ENCODE peak calls at places on chromosomes 2 and 18, in nine cellular contexts. One of them, this sample, is unnamed.

GRCh38 chr2:7467782-7468447 is 550.7 kb downstream of the RNF144A start:
- DNase-seq in PC-9: no peak
- DNase-seq in neural progenitor cell: no peak
- DNase-seq in K562: no peak
- DNase-seq in fibroblast of lung: no peak
- DNase-seq in GM23338: no peak
- DNase-seq in GM23248: no peak
- DNase-seq in HCT116: no peak
- DNase-seq in PC-3: no peak
- DNase-seq in this sample: no peak

GRCh38 chr2:236843061-236843460 is 242.6 kb upstream of the COPS8 start:
- DNase-seq in PC-3: no peak
- DNase-seq in K562: no peak
- DNase-seq in GM23338: no peak
- DNase-seq in fibroblast of lung: no peak
- DNase-seq in GM23248: no peak
- DNase-seq in PC-9: no peak
- DNase-seq in neural progenitor cell: no peak
- DNase-seq in HCT116: no peak
- DNase-seq in this sample: no peak

GRCh38 chr2:19675856-19676460 is 225.8 kb downstream of the TTC32 start:
- DNase-seq in HCT116: no peak
- DNase-seq in GM23338: no peak
- DNase-seq in PC-9: peak; percentile 26
- DNase-seq in neural progenitor cell: no peak
- DNase-seq in fibroblast of lung: peak; percentile 50
- DNase-seq in GM23248: peak; percentile 95
- DNase-seq in K562: no peak
- DNase-seq in PC-3: peak; percentile 39
- DNase-seq in this sample: no peak

GRCh38 chr2:88949336-88949735 is 257.9 kb downstream of the RPIA start:
- DNase-seq in PC-9: no peak
- DNase-seq in PC-3: no peak
- DNase-seq in GM23248: no peak
- DNase-seq in fibroblast of lung: no peak
- DNase-seq in GM23338: no peak
- DNase-seq in neural progenitor cell: no peak
- DNase-seq in HCT116: no peak
- DNase-seq in K562: no peak
- DNase-seq in this sample: no peak

GRCh38 chr2:180442860-180443644 is 436.0 kb upstream of the CWC22 start:
- DNase-seq in neural progenitor cell: no peak
- DNase-seq in GM23338: no peak
- DNase-seq in HCT116: no peak
- DNase-seq in PC-9: no peak
- DNase-seq in GM23248: no peak
- DNase-seq in K562: no peak
- DNase-seq in fibroblast of lung: peak; percentile 1
- DNase-seq in PC-3: no peak
- DNase-seq in this sample: no peak

GRCh38 chr18:52813637-52814416 is 473.8 kb downstream of the DCC start:
- DNase-seq in HCT116: no peak
- DNase-seq in K562: no peak
- DNase-seq in GM23248: no peak
- DNase-seq in GM23338: no peak
- DNase-seq in PC-9: no peak
- DNase-seq in neural progenitor cell: no peak
- DNase-seq in fibroblast of lung: no peak
- DNase-seq in PC-3: no peak
- DNase-seq in this sample: no peak

GRCh38 chr2:75464348-75464946 is 96.3 kb downstream of the EVA1A start:
- DNase-seq in fibroblast of lung: peak; percentile 28
- DNase-seq in HCT116: peak; percentile 3
- DNase-seq in GM23248: peak; percentile 58
- DNase-seq in PC-9: no peak
- DNase-seq in PC-3: peak; percentile 60
- DNase-seq in neural progenitor cell: no peak
- DNase-seq in GM23338: no peak
- DNase-seq in K562: peak; percentile 1
- DNase-seq in this sample: no peak

GRCh38 chr18:29191263-29191662 is 1014.3 kb upstream of the CDH2 start:
- DNase-seq in HCT116: no peak
- DNase-seq in fibroblast of lung: peak; percentile 19
- DNase-seq in K562: no peak
- DNase-seq in PC-3: peak; percentile 44
- DNase-seq in GM23338: peak; percentile 56
- DNase-seq in neural progenitor cell: peak; percentile 12
- DNase-seq in GM23248: peak; percentile 45
- DNase-seq in PC-9: no peak
- DNase-seq in this sample: no peak

GRCh38 chr2:240050278-240050677 is 3.0 kb downstream of the OR6B3 start:
- DNase-seq in GM23338: no peak
- DNase-seq in K562: no peak
- DNase-seq in neural progenitor cell: no peak
- DNase-seq in PC-3: no peak
- DNase-seq in HCT116: no peak
- DNase-seq in GM23248: no peak
- DNase-seq in fibroblast of lung: no peak
- DNase-seq in PC-9: no peak
- DNase-seq in this sample: no peak

GRCh38 chr2:190023860-190024259 is 38.7 kb downstream of the MSTN start:
- DNase-seq in PC-3: peak; percentile 73
- DNase-seq in neural progenitor cell: peak; percentile 69
- DNase-seq in PC-9: no peak
- DNase-seq in HCT116: peak; percentile 60
- DNase-seq in K562: peak; percentile 70
- DNase-seq in GM23338: peak; percentile 80
- DNase-seq in GM23248: peak; percentile 65
- DNase-seq in fibroblast of lung: peak; percentile 31
- DNase-seq in this sample: peak; percentile 45

DNA sequence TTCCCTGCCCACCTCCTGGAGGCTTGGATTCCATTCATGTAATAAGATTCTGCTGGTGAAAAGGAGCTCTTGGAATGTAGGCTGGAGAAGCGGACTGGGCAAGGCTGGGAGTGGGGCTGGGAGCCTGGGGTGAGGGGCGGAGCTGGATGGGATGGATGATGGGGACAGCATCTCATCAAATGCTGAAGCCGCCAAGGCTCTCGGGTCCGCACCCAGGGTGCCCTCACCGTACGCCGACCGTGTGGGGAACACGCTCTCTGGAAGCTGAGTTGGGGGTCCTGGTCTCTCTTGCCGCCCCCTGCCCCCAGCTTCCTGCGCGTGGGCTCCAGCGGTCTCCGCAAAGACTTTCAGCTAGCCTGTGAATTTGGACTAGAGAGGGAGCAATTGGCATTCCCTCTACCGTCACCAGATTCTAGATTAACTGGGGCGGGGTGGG is 9.1 kb downstream of the RAX start:
- DNase-seq in fibroblast of lung: no peak
- DNase-seq in PC-9: no peak
- DNase-seq in neural progenitor cell: peak; percentile 72
- DNase-seq in HCT116: no peak
- DNase-seq in GM23248: no peak
- DNase-seq in PC-3: no peak
- DNase-seq in GM23338: peak; percentile 74
- DNase-seq in K562: no peak
- DNase-seq in this sample: no peak
- TF ChIP-seq EZH2 in fibroblast of lung: peak; percentile 68
- TF ChIP-seq EZH2 in PC-9: no peak
- TF ChIP-seq EZH2 in neural progenitor cell: no peak
- TF ChIP-seq EZH2 in HCT116: no peak
- TF ChIP-seq EZH2 in GM23248: no peak
- TF ChIP-seq EZH2 in PC-3: no peak
- TF ChIP-seq EZH2 in GM23338: peak; percentile 31
- TF ChIP-seq EZH2 in K562: no peak
- TF ChIP-seq EZH2 in this sample: no peak

DNA sequence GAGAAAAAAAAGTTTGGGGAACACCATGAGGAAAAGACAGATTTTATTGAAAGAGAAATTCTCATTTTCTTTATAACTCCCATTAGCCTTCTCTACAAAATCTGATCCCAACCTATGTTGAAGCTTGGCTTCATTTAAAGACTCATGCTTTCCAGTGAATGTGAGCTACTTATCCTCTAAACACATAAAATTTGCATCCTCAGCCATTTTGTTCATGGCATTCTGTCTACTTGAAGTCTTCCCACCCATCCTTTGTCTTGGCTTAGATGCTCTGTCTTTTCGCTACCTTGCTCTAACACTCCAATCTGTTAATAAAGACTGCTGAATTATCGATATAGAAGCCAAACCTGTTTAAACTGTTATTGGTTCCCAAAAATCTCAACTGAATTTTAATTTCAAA is 39.3 kb downstream of the GDF7 start:
- DNase-seq in GM23338: no peak
- DNase-seq in K562: no peak
- DNase-seq in PC-9: no peak
- DNase-seq in fibroblast of lung: no peak
- DNase-seq in neural progenitor cell: no peak
- DNase-seq in GM23248: no peak
- DNase-seq in PC-3: no peak
- DNase-seq in HCT116: no peak
- DNase-seq in this sample: no peak
- H3K4me3 ChIP-seq in GM23338: no peak overlapping the region
- H3K4me3 ChIP-seq in K562: no peak overlapping the region
- H3K4me3 ChIP-seq in PC-9: no peak overlapping the region
- H3K4me3 ChIP-seq in fibroblast of lung: no peak overlapping the region
- H3K4me3 ChIP-seq in neural progenitor cell: no peak overlapping the region
- H3K4me3 ChIP-seq in GM23248: no peak overlapping the region
- H3K4me3 ChIP-seq in PC-3: no peak overlapping the region
- H3K4me3 ChIP-seq in HCT116: no peak overlapping the region
- H3K4me3 ChIP-seq in this sample: no peak overlapping the region

GRCh38 chr2:209773377-209773776 is 1.7 kb downstream of the UNC80 start:
- DNase-seq in PC-3: no peak
- DNase-seq in fibroblast of lung: no peak
- DNase-seq in K562: no peak
- DNase-seq in GM23248: no peak
- DNase-seq in HCT116: no peak
- DNase-seq in neural progenitor cell: no peak
- DNase-seq in GM23338: peak; percentile 43
- DNase-seq in PC-9: no peak
- DNase-seq in this sample: no peak

GRCh38 chr2:209772316-209772715 is 684 bp downstream of the UNC80 start:
- DNase-seq in HCT116: no peak
- DNase-seq in GM23248: no peak
- DNase-seq in fibroblast of lung: no peak
- DNase-seq in K562: no peak
- DNase-seq in neural progenitor cell: no peak
- DNase-seq in PC-3: no peak
- DNase-seq in GM23338: peak; percentile 18
- DNase-seq in PC-9: no peak
- DNase-seq in this sample: no peak

GRCh38 chr2:209767316-209767715 is 4.3 kb upstream of the UNC80 start:
- DNase-seq in PC-3: no peak
- DNase-seq in PC-9: no peak
- DNase-seq in HCT116: no peak
- DNase-seq in GM23248: no peak
- DNase-seq in GM23338: no peak
- DNase-seq in K562: no peak
- DNase-seq in fibroblast of lung: no peak
- DNase-seq in neural progenitor cell: no peak
- DNase-seq in this sample: no peak

GRCh38 chr2:209768557-209768956 is 3.1 kb upstream of the UNC80 start:
- DNase-seq in fibroblast of lung: no peak
- DNase-seq in K562: no peak
- DNase-seq in neural progenitor cell: no peak
- DNase-seq in GM23248: no peak
- DNase-seq in PC-3: no peak
- DNase-seq in GM23338: no peak
- DNase-seq in PC-9: no peak
- DNase-seq in HCT116: no peak
- DNase-seq in this sample: no peak

DNA sequence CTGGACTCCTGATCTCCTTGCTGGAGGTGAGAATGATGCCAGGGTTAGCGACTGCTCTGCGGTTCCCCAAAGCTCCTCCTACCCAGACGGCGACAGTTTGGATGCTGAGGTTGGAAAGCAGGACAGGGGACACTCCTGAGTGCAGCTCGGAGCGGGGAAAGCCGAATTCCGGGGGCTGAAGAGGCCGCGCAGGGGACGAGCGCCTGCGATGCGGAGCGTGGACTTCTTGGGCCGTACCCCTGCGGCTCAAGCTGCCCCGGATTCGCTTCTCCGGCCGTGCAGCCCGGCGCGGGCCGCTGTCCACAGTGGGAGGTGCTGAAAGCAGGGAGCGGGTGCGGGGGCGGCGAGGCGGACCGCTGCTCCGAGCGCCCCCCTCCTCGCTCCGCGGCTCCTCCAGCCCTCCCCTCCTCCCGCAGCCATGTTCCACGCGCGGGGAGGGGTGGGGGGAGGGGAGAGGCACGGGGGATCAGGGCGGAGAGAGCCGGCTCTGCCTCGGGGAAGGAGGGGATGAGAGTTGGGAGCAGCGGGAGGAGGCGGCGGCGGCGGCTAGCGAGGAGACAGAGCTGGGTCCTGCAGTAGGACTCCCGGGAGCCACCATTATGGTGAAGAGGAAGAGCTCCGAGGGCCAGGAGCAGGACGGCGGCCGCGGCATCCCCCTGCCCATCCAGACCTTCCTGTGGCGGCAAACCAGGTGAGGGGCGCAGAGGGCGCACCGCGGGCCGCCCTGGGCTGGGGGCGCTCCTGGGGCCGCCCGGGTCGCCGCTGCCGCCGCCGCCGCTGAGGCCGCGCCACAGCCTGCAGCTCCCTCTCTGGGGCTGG is at the start of gene UNC80:
- DNase-seq in K562: peak; percentile 37
- DNase-seq in GM23338: peak; percentile 88
- DNase-seq in PC-3: peak; percentile 27
- DNase-seq in PC-9: no peak
- DNase-seq in GM23248: peak; percentile 79
- DNase-seq in HCT116: no peak
- DNase-seq in neural progenitor cell: peak; percentile 94
- DNase-seq in fibroblast of lung: peak; percentile 72
- DNase-seq in this sample: no peak
- TF ChIP-seq EZH2 in K562: no peak
- TF ChIP-seq EZH2 in GM23338: peak; percentile 3
- TF ChIP-seq EZH2 in PC-3: no peak
- TF ChIP-seq EZH2 in PC-9: no peak
- TF ChIP-seq EZH2 in GM23248: no peak
- TF ChIP-seq EZH2 in HCT116: no peak
- TF ChIP-seq EZH2 in neural progenitor cell: no peak
- TF ChIP-seq EZH2 in fibroblast of lung: no peak
- TF ChIP-seq EZH2 in this sample: no peak

DNA sequence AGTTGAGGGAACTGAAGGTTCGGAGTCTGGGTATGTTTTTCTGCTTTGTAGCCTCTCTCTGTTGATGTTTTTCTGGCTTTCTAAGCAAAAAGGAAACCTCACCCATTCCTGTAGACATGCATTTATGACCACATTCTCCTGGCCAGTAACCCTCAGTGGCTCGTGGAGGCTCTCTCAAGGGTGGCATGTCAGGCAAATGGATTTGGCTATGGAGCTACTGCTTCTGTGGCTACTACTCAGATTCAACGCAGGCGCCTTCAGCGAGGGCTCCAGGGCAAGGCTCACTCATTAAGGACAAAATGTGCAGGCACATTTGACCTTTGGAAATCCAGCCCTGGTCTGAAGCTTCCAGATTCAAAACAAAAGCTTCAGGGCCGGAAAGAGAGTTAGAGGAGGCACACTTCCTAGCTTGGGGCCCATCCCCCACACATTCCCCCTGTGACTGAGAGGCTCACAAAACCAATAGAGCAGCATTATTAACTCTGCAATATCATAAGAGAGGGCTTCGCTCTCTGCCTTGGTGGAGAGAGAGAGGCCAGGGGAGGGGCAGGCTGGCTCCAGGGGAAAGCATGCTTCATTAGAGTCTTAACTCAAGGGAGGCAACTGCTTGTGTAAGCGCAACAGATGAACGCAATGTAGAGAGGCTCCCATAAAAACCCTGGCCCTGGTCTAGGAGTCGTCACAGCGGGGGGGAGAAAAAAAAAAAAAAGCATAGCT is 22.1 kb downstream of the KLF7 start:
- DNase-seq in GM23338: peak; percentile 67
- DNase-seq in K562: no peak
- DNase-seq in neural progenitor cell: peak; percentile 47
- DNase-seq in HCT116: no peak
- DNase-seq in GM23248: peak; percentile 88
- DNase-seq in fibroblast of lung: peak; percentile 79
- DNase-seq in PC-9: no peak
- DNase-seq in PC-3: no peak
- DNase-seq in this sample: peak; percentile 70
- H3K4me3 ChIP-seq in GM23338: peak overlapping the region; percentile 33
- H3K4me3 ChIP-seq in K562: no peak overlapping the region
- H3K4me3 ChIP-seq in neural progenitor cell: peak overlapping the region; percentile 10
- H3K4me3 ChIP-seq in HCT116: no peak overlapping the region
- H3K4me3 ChIP-seq in GM23248: peak overlapping the region; percentile 63
- H3K4me3 ChIP-seq in fibroblast of lung: peak overlapping the region; percentile 25
- H3K4me3 ChIP-seq in PC-9: no peak overlapping the region
- H3K4me3 ChIP-seq in PC-3: no peak overlapping the region
- H3K4me3 ChIP-seq in this sample: peak overlapping the region; percentile 63

This sample was measured in SK-N-MC.